ENCODE peak calls at places on chromosome 17, in nine cellular contexts. S is mammary epithelial cell, Y is sigmoid colon, O is retinal pigment epithelial cell, H is lung, D is kidney, B is neural progenitor cell, R is A549, Q is HFFc6. U is an unnamed sample.

GRCh38 chr17:50090971-50091950 is 3.9 kb upstream of the PDK2 start:
- DNase-seq in S (no peak), Y (no peak), O (no peak), H (no peak), D (no peak), B (no peak), R (no peak), Q (no peak), U (no peak)

GRCh38 chr17:46995841-46996571 is 17.0 kb upstream of the RPRML start:
- DNase-seq in S (peak; percentile 57), Y (no peak), O (no peak), H (no peak), D (peak; percentile 44), B (no peak), R (no peak), Q (peak; percentile 6), U (no peak)

GRCh38 chr17:47611372-47612350 is 38.1 kb upstream of the KPNB1 start:
- DNase-seq in S (no peak), Y (no peak), O (no peak), H (no peak), D (no peak), B (no peak), R (no peak), Q (peak; percentile 15), U (no peak)

GRCh38 chr17:75124041-75124818 is 7.3 kb downstream of the NT5C start:
- DNase-seq in S (peak; percentile 98), Y (no peak), O (peak; percentile 73), H (peak; percentile 77), D (peak; percentile 92), B (no peak), R (peak; percentile 100), Q (peak; percentile 7), U (no peak)

GRCh38 chr17:82657926-82658325 is 9.7 kb upstream of the WDR45B start:
- DNase-seq in S (no peak), Y (no peak), O (no peak), H (no peak), D (no peak), B (no peak), R (no peak), Q (no peak), U (no peak)

GRCh38 chr17:81512984-81513668 is 527 bp upstream of the ACTG1 start:
- DNase-seq in S (peak; percentile 69), Y (peak; percentile 92), O (no peak), H (peak; percentile 70), D (peak; percentile 91), B (peak; percentile 87), R (peak; percentile 89), Q (peak; percentile 59), U (no peak)

GRCh38 chr17:38550661-38551060 is 55.1 kb downstream of the SRCIN1 start:
- DNase-seq in S (peak; percentile 94), Y (no peak), O (no peak), H (no peak), D (no peak), B (no peak), R (no peak), Q (peak; percentile 75), U (no peak)

GRCh38 chr17:16935241-16935663 is 36.7 kb downstream of the TNFRSF13B start:
- DNase-seq in S (no peak), Y (no peak), O (no peak), H (no peak), D (no peak), B (no peak), R (no peak), Q (no peak), U (no peak)

DNA sequence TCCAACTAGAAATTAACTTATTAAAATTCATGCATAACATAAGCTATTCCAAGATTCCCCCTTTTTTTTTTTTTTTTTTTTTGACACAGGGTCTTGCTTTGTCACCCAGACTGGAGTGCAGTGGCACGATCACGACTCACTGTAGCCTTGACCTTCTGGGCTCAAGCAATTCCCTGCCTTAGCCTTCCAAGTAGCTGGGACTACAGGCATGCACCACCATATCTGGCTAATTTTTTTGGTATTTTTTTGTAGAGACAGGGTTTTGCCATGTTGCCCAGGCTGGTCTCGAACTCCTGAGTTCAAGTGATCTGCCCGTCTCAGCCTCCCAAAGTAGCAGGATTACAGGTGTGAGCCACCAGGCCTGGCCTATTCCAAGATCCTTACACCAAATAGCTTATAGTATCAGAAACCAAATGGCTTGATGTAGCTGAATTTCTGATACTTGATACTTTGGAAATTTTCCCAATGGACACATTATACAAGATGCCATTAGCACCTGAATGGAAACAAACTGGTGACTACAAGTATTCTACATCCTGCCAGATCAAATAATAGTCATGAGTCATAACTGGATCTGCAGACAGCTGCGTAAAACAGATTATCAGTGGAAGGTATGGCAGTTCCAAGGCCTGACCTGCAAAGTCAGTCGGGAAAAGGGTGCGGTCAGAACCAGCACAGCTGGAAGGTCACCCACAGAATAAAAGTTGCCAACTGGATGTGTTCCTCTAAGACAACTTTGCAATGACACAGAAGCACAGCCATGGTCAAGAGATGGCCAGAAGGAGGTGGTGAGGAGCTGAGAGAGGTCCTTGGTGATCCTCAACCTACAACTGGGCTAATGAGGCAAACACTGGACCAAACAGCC is 14.5 kb downstream of the TUBG1 start:
- DNase-seq in S (peak; percentile 77), Y (no peak), O (no peak), H (no peak), D (no peak), B (no peak), R (peak; percentile 80), Q (no peak), U (no peak)
- TF ChIP-seq CTCF in S (no peak), Y (no peak), O (no peak), H (no peak), D (no peak), B (no peak), R (peak; percentile 29), Q (no peak), U (no peak)

GRCh38 chr17:13594310-13594709 is 7.4 kb downstream of the HS3ST3A1 start:
- DNase-seq in S (no peak), Y (no peak), O (no peak), H (no peak), D (no peak), B (no peak), R (no peak), Q (no peak), U (no peak)

GRCh38 chr17:13592427-13592826 is 9.3 kb downstream of the HS3ST3A1 start:
- DNase-seq in S (no peak), Y (no peak), O (no peak), H (no peak), D (no peak), B (no peak), R (no peak), Q (no peak), U (no peak)

GRCh38 chr17:13594762-13595697 is 6.7 kb downstream of the HS3ST3A1 start:
- DNase-seq in S (peak; percentile 62), Y (peak; percentile 85), O (peak; percentile 59), H (peak; percentile 79), D (no peak), B (peak; percentile 90), R (peak; percentile 86), Q (peak; percentile 84), U (no peak)

GRCh38 chr17:13593757-13594156 is 8.0 kb downstream of the HS3ST3A1 start:
- DNase-seq in S (no peak), Y (no peak), O (no peak), H (no peak), D (no peak), B (no peak), R (no peak), Q (peak; percentile 66), U (no peak)

GRCh38 chr17:13593021-13593751 is 8.5 kb downstream of the HS3ST3A1 start:
- DNase-seq in S (no peak), Y (no peak), O (no peak), H (no peak), D (no peak), B (no peak), R (no peak), Q (no peak), U (no peak)
- TF ChIP-seq CTCF in S (no peak), Y (no peak), O (no peak), H (no peak), D (no peak), B (no peak), R (no peak), Q (no peak), U (no peak)

DNA sequence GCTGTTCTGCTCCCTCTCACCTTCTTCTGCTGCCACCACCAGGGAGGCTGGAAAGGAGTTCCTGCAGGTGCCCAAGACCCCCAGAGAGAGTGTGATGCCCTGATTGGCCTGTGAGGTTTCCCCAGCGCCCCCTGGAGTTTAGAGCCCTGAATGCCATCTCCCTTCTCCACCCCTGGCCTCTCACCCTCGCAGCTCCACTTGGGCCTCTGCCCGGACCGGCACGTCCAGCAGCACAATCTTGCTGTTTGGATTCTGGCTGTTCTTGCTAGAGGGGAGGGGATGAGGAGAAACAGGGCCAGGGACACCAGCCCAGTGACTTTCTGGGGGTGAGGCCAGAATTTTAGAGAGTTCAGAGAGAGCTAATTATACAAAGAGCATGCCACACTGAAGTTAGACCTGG is 12.5 kb upstream of the FAM171A2 start:
- DNase-seq in S (no peak), Y (peak; percentile 70), O (no peak), H (no peak), D (peak; percentile 88), B (peak; percentile 60), R (no peak), Q (no peak), U (no peak)
- TF ChIP-seq CTCF in S (peak; percentile 39), Y (no peak), O (peak; percentile 67), H (no peak), D (no peak), B (peak; percentile 63), R (peak; percentile 38), Q (peak; percentile 69), U (peak; percentile 28)

GRCh38 chr17:79976451-79976850 is 59.2 kb downstream of the TBC1D16 start:
- DNase-seq in S (no peak), Y (peak; percentile 41), O (no peak), H (no peak), D (peak; percentile 39), B (no peak), R (no peak), Q (no peak), U (no peak)

GRCh38 chr17:79975498-79976134 is 60.1 kb downstream of the TBC1D16 start:
- DNase-seq in S (no peak), Y (peak; percentile 46), O (no peak), H (no peak), D (peak; percentile 49), B (no peak), R (no peak), Q (no peak), U (no peak)

GRCh38 chr17:79977711-79978544 is 57.7 kb downstream of the TBC1D16 start:
- DNase-seq in S (no peak), Y (peak; percentile 63), O (no peak), H (no peak), D (peak; percentile 82), B (no peak), R (no peak), Q (no peak), U (no peak)

GRCh38 chr17:79977161-79977631 is 58.5 kb downstream of the TBC1D16 start:
- DNase-seq in S (no peak), Y (peak; percentile 46), O (no peak), H (no peak), D (peak; percentile 66), B (no peak), R (no peak), Q (no peak), U (no peak)

DNA sequence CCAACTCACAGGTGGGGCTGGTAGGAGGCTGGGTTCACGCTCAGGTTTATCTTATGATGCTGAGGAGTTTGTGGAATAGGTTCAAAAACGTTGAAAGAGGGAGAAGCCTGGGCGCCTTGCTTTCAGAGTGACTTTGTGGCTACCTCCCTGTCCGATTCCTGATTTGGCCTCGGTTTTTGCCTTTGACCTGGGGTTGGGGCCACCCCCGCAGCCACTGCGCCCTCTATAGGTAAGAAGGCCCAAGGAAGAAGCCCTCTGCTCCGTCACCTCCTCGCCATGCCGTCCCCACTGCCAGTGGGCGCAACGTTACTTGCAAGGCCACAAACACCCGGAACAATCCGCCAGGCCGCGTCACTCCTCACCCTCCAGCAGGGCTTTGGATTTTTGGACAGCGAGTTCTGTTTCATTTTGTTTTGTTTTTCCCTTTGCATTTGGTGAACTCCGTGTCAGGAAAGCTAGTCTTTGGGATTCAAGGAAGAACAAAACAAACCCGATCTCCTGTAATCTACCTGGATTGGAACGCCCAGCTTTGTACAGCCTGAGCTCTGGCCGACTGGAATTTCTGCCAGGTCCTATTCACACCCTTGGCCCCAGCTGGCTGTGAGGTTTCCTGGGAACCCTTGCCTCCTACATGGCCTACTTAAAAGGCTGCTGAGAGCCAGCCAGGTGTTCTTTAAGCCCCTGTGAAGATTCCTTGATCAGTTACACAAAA is 60.7 kb downstream of the TBC1D16 start:
- DNase-seq in S (no peak), Y (peak; percentile 49), O (no peak), H (no peak), D (peak; percentile 71), B (peak; percentile 58), R (peak; percentile 33), Q (no peak), U (no peak)
- TF ChIP-seq CTCF in S (no peak), Y (no peak), O (peak; percentile 34), H (no peak), D (no peak), B (peak; percentile 51), R (peak; percentile 54), Q (peak; percentile 54), U (peak; percentile 25)

U was measured in D721Med.